ENCODE peak calls at places on chromosomes 4 and X, in eight cellular contexts. K, R, D, N, T, G, L and V are unnamed samples.

GRCh38 chr4:153064571-153064970 is 128.4 kb downstream of the FHDC1 start:
- DNase-seq in G (no peak), D (no peak), L (no peak), R (no peak), K (no peak), N (no peak), T (no peak), V (no peak)

GRCh38 chr4:14862881-14863280 is 139.4 kb upstream of the CPEB2 start:
- DNase-seq in L (no peak), R (no peak), K (no peak), N (no peak), T (no peak), D (peak; percentile 18), G (no peak), V (no peak)

GRCh38 chrX:153768311-153769157 is 4.5 kb downstream of the PLXNB3 start:
- DNase-seq in G (no peak), D (no peak), T (no peak), K (peak; percentile 0), L (no peak), N (no peak), R (no peak), V (no peak)

GRCh38 chrX:67351411-67351810 is 192.4 kb upstream of the AR start:
- DNase-seq in K (no peak), D (no peak), L (no peak), T (no peak), R (no peak), N (no peak), G (no peak), V (no peak)

GRCh38 chrX:101407748-101408529 is at the start of the genes GLA and HNRNPH2:
- DNase-seq in G (peak; percentile 95), K (peak; percentile 97), L (peak; percentile 73), N (peak; percentile 98), D (peak; percentile 98), T (peak; percentile 97), R (peak; percentile 93), V (peak; percentile 65)

GRCh38 chr4:104906274-104906673 is 240.4 kb upstream of the TET2 start:
- DNase-seq in L (no peak), D (no peak), G (no peak), N (no peak), T (no peak), R (no peak), K (no peak), V (no peak)

GRCh38 chr4:176742211-176742610 is 50.5 kb downstream of the VEGFC start:
- DNase-seq in L (no peak), N (no peak), G (no peak), T (no peak), R (no peak), D (no peak), K (no peak), V (no peak)

GRCh38 chr4:165461176-165461835 is 82.5 kb downstream of the CPE start:
- DNase-seq in L (no peak), R (no peak), G (no peak), N (peak; percentile 89), D (peak; percentile 96), K (no peak), T (no peak), V (no peak)

GRCh38 chr4:173493041-173493440 is 37.0 kb downstream of the HAND2 start:
- DNase-seq in N (no peak), R (no peak), G (no peak), K (no peak), T (no peak), D (no peak), L (no peak), V (no peak)

GRCh38 chr4:5863461-5864113 is 29.3 kb downstream of the CRMP1 start:
- DNase-seq in D (peak; percentile 98), L (no peak), T (no peak), N (peak; percentile 81), K (peak; percentile 15), R (peak; percentile 76), G (no peak), V (no peak)

GRCh38 chrX:51860679-51861078 is 32.7 kb upstream of the MAGED1 start:
- DNase-seq in D (peak; percentile 48), T (peak; percentile 17), L (peak; percentile 1), K (peak; percentile 0), G (no peak), N (peak; percentile 63), R (no peak), V (peak; percentile 7)

GRCh38 chr4:127400736-127401346 is 231.9 kb upstream of the INTU start:
- DNase-seq in K (peak; percentile 75), D (peak; percentile 73), R (peak; percentile 49), L (peak; percentile 57), T (peak; percentile 15), G (peak; percentile 47), N (peak; percentile 87), V (peak; percentile 72)

GRCh38 chrX:6813836-6814370 is 279.0 kb upstream of the VCX3A start:
- DNase-seq in T (no peak), D (no peak), L (peak; percentile 11), N (no peak), R (no peak), G (no peak), K (no peak), V (peak; percentile 3)

GRCh38 chr4:2839060-2839459 is 4.6 kb upstream of the ADD1 start:
- DNase-seq in K (no peak), N (no peak), R (no peak), T (peak; percentile 4), G (no peak), D (no peak), L (no peak), V (no peak)

GRCh38 chrX:137746289-137746688 is 180.4 kb downstream of the ZIC3 start:
- DNase-seq in R (no peak), K (no peak), L (no peak), G (no peak), T (no peak), N (no peak), D (no peak), V (no peak)

GRCh38 chrX:27680726-27681125 is 90.6 kb downstream of the DCAF8L2 start:
- DNase-seq in L (no peak), D (peak; percentile 71), K (no peak), T (no peak), R (no peak), N (peak; percentile 33), G (no peak), V (no peak)

GRCh38 chr4:134787315-134787714 is 585.7 kb upstream of the PABPC4L start:
- DNase-seq in K (no peak), D (peak; percentile 28), T (no peak), L (no peak), N (no peak), R (no peak), G (no peak), V (no peak)

GRCh38 chrX:75226280-75226679 is 47.6 kb upstream of the UPRT start:
- DNase-seq in K (no peak), L (no peak), N (no peak), T (no peak), D (no peak), G (no peak), R (no peak), V (no peak)

GRCh38 chr4:5710962-5711478 is at the start of gene EVC:
- DNase-seq in R (peak; percentile 70), L (peak; percentile 57), K (no peak), T (no peak), G (peak; percentile 81), D (peak; percentile 81), N (peak; percentile 83), V (peak; percentile 72)

GRCh38 chr4:89641367-89641687 is 195.6 kb downstream of the SNCA start:
- DNase-seq in G (no peak), D (no peak), K (no peak), L (no peak), R (no peak), T (no peak), N (no peak), V (no peak)
- TF ChIP-seq CTCF in G (no peak), D (no peak), K (no peak), L (peak; percentile 26), R (no peak), T (no peak), N (no peak), V (peak; percentile 4)

GRCh38 chrX:129737921-129738320 is 858 bp upstream of the XPNPEP2 start:
- DNase-seq in L (no peak), D (peak; percentile 54), R (peak; percentile 27), G (no peak), N (peak; percentile 44), K (peak; percentile 29), T (no peak), V (no peak)
- TF ChIP-seq CTCF in L (no peak), D (no peak), R (no peak), G (no peak), N (no peak), K (no peak), T (no peak), V (no peak)

GRCh38 chr4:80615099-80615498 is 279.6 kb downstream of the CFAP299 start:
- DNase-seq in K (no peak), R (no peak), G (no peak), T (no peak), L (no peak), D (no peak), N (no peak), V (no peak)

GRCh38 chr4:80614319-80614718 is 278.8 kb downstream of the CFAP299 start:
- DNase-seq in G (no peak), N (no peak), K (no peak), T (no peak), R (no peak), L (no peak), D (no peak), V (no peak)

GRCh38 chr4:80619070-80619674 is 283.6 kb downstream of the CFAP299 start:
- DNase-seq in K (peak; percentile 21), L (no peak), T (no peak), D (peak; percentile 5), G (no peak), R (peak; percentile 5), N (peak; percentile 23), V (peak; percentile 6)
- TF ChIP-seq CTCF in K (peak; percentile 28), L (peak; percentile 64), T (no peak), D (no peak), G (no peak), R (peak; percentile 11), N (peak; percentile 15), V (peak; percentile 46)

GRCh38 chrX:264634-265455 is 16.3 kb upstream of the PLCXD1 start:
- DNase-seq in N (peak; percentile 89), D (no peak), T (peak; percentile 10), K (no peak), L (no peak), G (no peak), R (no peak), V (no peak)
- TF ChIP-seq CTCF in N (no peak), D (no peak), T (no peak), K (no peak), L (no peak), G (no peak), R (no peak), V (no peak)

GRCh38 chr4:118155516-118155915 is 121.2 kb downstream of the NDST3 start:
- DNase-seq in G (no peak), T (no peak), N (no peak), L (no peak), K (no peak), R (no peak), D (no peak), V (no peak)

GRCh38 chr4:118158946-118159345 is 124.7 kb downstream of the NDST3 start:
- DNase-seq in N (peak; percentile 92), L (no peak), K (no peak), T (no peak), R (no peak), G (no peak), D (peak; percentile 23), V (no peak)

DNA sequence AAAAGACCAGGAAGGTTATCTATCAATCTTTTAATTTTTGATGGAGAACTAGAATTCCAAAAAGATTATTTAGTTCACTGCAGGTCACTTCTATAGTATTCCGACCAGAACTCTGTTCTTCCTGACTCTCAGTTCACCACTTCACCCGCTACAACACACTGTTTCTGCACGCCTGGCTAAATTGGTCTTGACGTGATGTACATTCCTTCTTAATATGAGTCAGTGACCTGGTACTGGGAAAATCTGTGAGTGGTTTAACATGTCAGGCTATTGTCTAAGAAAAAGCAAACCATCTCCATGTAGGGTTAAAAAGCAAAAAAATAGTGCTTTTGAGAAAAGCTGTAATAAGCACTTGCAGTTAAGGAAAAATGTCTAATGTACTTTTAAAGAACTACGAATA is 120.4 kb downstream of the NDST3 start:
- DNase-seq in L (no peak), T (no peak), R (no peak), N (no peak), D (peak; percentile 73), K (no peak), G (no peak), V (no peak)
- TF ChIP-seq CTCF in L (no peak), T (no peak), R (no peak), N (no peak), D (no peak), K (no peak), G (no peak), V (no peak)